ENCODE peak calls at places on chromosomes 4 and X, in four cellular contexts. Z, J, Q and G are unnamed samples.

GRCh38 chr4:159046683-159047082 is 56.2 kb upstream of the RAPGEF2 start:
- DNase-seq in Z (no peak), J (no peak), Q (no peak), G (no peak)

GRCh38 chr4:53763813-53764597 is 172.7 kb upstream of the LNX1 start:
- DNase-seq in Z (no peak), J (no peak), Q (no peak), G (no peak)

GRCh38 chrX:135931644-135932487 is 38.4 kb downstream of the SAGE1 start:
- DNase-seq in Z (peak; percentile 46), J (peak; percentile 29), Q (peak; percentile 59), G (peak; percentile 7)

GRCh38 chr4:1521821-1522361 is 115.6 kb upstream of the NKX1-1 start:
- DNase-seq in Z (no peak), J (no peak), Q (no peak), G (no peak)

GRCh38 chr4:164108971-164109370 is 614.5 kb downstream of the TMA16 start:
- DNase-seq in Z (no peak), J (no peak), Q (no peak), G (no peak)

GRCh38 chr4:5416637-5417036 is 291.7 kb downstream of the EVC2 start:
- DNase-seq in Z (no peak), J (no peak), Q (no peak), G (no peak)

GRCh38 chrX:41912922-41913321 is 10.4 kb downstream of the CASK start:
- DNase-seq in Z (no peak), J (no peak), Q (no peak), G (no peak)

GRCh38 chr4:37503231-37503630 is 182.9 kb downstream of the RELL1 start:
- DNase-seq in Z (no peak), J (no peak), Q (no peak), G (no peak)

GRCh38 chr4:155796031-155796430 is 37.2 kb downstream of the GUCY1B1 start:
- DNase-seq in Z (no peak), J (no peak), Q (no peak), G (no peak)

GRCh38 chr4:87047281-87047798 is 112.5 kb downstream of the AFF1 start:
- DNase-seq in Z (no peak), J (no peak), Q (no peak), G (no peak)
- H3K27ac ChIP-seq in Z (no peak overlapping the region), J (no peak overlapping the region), Q (peak overlapping the region; percentile 49), G (no peak overlapping the region)

GRCh38 chr4:103168993-103169392 is 29.1 kb downstream of the CENPE start:
- DNase-seq in Z (no peak), J (no peak), Q (no peak), G (no peak)

GRCh38 chr4:103171006-103171405 is 27.1 kb downstream of the CENPE start:
- DNase-seq in Z (no peak), J (no peak), Q (no peak), G (no peak)
- H3K27ac ChIP-seq in Z (no peak overlapping the region), J (no peak overlapping the region), Q (no peak overlapping the region), G (no peak overlapping the region)

GRCh38 chrX:43693602-43694406 is 37.7 kb downstream of the MAOA start:
- DNase-seq in Z (no peak), J (no peak), Q (no peak), G (no peak)
- H3K27ac ChIP-seq in Z (no peak overlapping the region), J (no peak overlapping the region), Q (no peak overlapping the region), G (no peak overlapping the region)

GRCh38 chr4:126915999-126916625 is 716.6 kb upstream of the INTU start:
- DNase-seq in Z (no peak), J (no peak), Q (no peak), G (no peak)

GRCh38 chr4:126916626-126917140 is 716.1 kb upstream of the INTU start:
- DNase-seq in Z (no peak), J (no peak), Q (no peak), G (no peak)
- H3K27ac ChIP-seq in Z (no peak overlapping the region), J (no peak overlapping the region), Q (no peak overlapping the region), G (no peak overlapping the region)

GRCh38 chr4:122285285-122285684 is 93.5 kb upstream of the ADAD1 start:
- DNase-seq in Z (no peak), J (no peak), Q (no peak), G (no peak)

GRCh38 chr4:122278976-122279375 is 99.8 kb upstream of the ADAD1 start:
- DNase-seq in Z (no peak), J (no peak), Q (no peak), G (no peak)

DNA sequence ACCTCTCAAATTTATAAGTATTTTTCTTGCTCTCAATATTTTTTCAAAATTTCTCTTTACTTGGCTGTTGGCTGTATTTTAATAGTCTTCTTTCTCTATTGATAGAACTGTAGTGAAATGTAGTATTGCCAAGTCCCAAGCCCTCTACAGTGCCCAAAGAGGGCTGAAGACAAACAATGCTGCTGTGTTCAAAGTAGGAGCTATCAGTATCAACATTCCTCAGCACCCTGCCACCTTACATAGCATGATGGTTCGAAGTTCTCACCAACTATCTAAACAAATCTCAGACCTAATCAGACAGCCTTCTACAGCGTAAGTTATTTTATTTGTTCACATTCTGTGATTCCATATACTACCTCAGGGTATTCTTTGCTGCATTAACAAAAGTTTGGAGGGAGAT is 99.1 kb upstream of the ADAD1 start:
- DNase-seq in Z (no peak), J (no peak), Q (no peak), G (no peak)
- H3K27ac ChIP-seq in Z (no peak overlapping the region), J (no peak overlapping the region), Q (no peak overlapping the region), G (no peak overlapping the region)

DNA sequence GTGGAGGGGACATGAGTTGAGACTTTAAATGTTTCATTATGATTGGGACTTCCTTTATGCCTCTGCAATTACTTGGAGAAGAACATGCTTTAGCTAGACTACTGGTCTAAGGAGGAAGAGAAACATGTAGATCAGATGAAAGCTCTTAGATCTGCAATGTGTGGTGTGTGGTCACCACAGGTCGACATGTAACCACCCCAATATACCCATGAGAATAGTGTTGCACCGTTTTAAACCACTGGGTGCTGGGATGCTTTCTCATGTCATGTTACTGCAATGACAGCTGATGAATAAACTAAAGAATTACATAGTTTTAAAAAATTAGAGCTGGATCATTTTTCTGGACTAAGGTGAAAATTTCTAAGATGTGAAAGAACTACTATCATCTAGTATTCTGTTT is 1039.7 kb downstream of the RAPGEF2 start:
- DNase-seq in Z (no peak), J (no peak), Q (no peak), G (no peak)
- H3K27ac ChIP-seq in Z (no peak overlapping the region), J (no peak overlapping the region), Q (no peak overlapping the region), G (no peak overlapping the region)

GRCh38 chr4:165394275-165394674 is 15.5 kb downstream of the CPE start:
- DNase-seq in Z (no peak), J (no peak), Q (no peak), G (no peak)

GRCh38 chr4:165398570-165398969 is 19.8 kb downstream of the CPE start:
- DNase-seq in Z (no peak), J (no peak), Q (peak; percentile 56), G (no peak)

GRCh38 chr4:165393704-165394103 is 14.9 kb downstream of the CPE start:
- DNase-seq in Z (no peak), J (no peak), Q (no peak), G (no peak)
- H3K27ac ChIP-seq in Z (no peak overlapping the region), J (no peak overlapping the region), Q (peak overlapping the region; percentile 55), G (no peak overlapping the region)

GRCh38 chr4:169971456-169972015 is 54.7 kb downstream of the MFAP3L start:
- DNase-seq in Z (no peak), J (no peak), Q (no peak), G (no peak)

GRCh38 chr4:169963998-169964397 is 62.2 kb downstream of the MFAP3L start:
- DNase-seq in Z (no peak), J (no peak), Q (no peak), G (no peak)

GRCh38 chr4:169968999-169969398 is 57.2 kb downstream of the MFAP3L start:
- DNase-seq in Z (no peak), J (no peak), Q (no peak), G (no peak)
- H3K27ac ChIP-seq in Z (no peak overlapping the region), J (no peak overlapping the region), Q (no peak overlapping the region), G (no peak overlapping the region)

GRCh38 chr4:145883173-145883572 is 55.5 kb downstream of the ZNF827 start:
- DNase-seq in Z (no peak), J (no peak), Q (no peak), G (no peak)

GRCh38 chr4:145887241-145887964 is 51.2 kb downstream of the ZNF827 start:
- DNase-seq in Z (no peak), J (no peak), Q (no peak), G (no peak)

GRCh38 chr4:145886871-145887240 is 51.8 kb downstream of the ZNF827 start:
- DNase-seq in Z (no peak), J (no peak), Q (peak; percentile 25), G (no peak)

GRCh38 chr4:145884775-145885174 is 53.8 kb downstream of the ZNF827 start:
- DNase-seq in Z (no peak), J (no peak), Q (no peak), G (no peak)

DNA sequence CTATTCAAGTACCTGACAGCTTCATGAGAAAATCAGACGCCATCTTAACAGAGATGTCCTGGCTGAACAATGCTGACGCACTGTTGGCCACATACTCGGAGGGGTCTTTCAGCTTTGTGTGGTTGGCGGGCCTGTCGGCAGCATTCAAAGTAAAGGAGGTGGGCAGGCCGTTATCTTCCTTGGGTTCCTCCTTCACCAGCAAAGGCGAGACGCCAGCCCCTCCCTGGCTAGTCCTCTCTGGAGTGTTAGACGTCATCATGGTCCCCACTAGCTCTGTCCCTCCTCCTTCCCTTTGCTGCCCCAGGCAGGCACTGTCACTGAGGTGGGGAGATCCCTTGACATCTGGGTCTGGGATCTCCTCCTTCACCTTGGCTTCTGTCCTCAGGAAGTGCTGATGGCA is 53.0 kb downstream of the ZNF827 start:
- DNase-seq in Z (no peak), J (no peak), Q (no peak), G (no peak)
- H3K27ac ChIP-seq in Z (no peak overlapping the region), J (no peak overlapping the region), Q (no peak overlapping the region), G (no peak overlapping the region)